ENCODE peak calls at places on chromosomes 5 and 9, in five cellular contexts. R is A549, T is sigmoid colon, A is Peyer's patch, L is esophagus squamous epithelium. Y is an unnamed sample.

GRCh38 chr9:110066929-110067716 is 140.8 kb downstream of the C9orf152 start:
- DNase-seq in R (no peak), T (no peak), A (no peak), L (no peak), Y (no peak)

GRCh38 chr9:98913044-98913443 is 30.7 kb upstream of the COL15A1 start:
- DNase-seq in R (no peak), T (no peak), A (no peak), L (no peak), Y (peak; percentile 61)

GRCh38 chr5:177456591-177456964 is 10.0 kb downstream of the PRR7 start:
- DNase-seq in R (no peak), T (no peak), A (no peak), L (no peak), Y (no peak)

GRCh38 chr9:81069038-81069795 is 620.1 kb downstream of the TLE1 start:
- DNase-seq in R (no peak), T (no peak), A (no peak), L (no peak), Y (no peak)

GRCh38 chr9:81035171-81035570 is 654.2 kb downstream of the TLE1 start:
- DNase-seq in R (no peak), T (no peak), A (no peak), L (no peak), Y (no peak)

GRCh38 chr5:52963636-52964035 is 25.5 kb upstream of the ITGA2 start:
- DNase-seq in R (no peak), T (no peak), A (no peak), L (no peak), Y (no peak)

GRCh38 chr5:103232393-103232999 is 26.1 kb upstream of the MACIR start:
- DNase-seq in R (peak; percentile 18), T (no peak), A (no peak), L (no peak), Y (no peak)

GRCh38 chr5:143205386-143205785 is 198.1 kb downstream of the NR3C1 start:
- DNase-seq in R (no peak), T (no peak), A (no peak), L (no peak), Y (no peak)

GRCh38 chr9:130167927-130168326 is 4.3 kb upstream of the NCS1 start:
- DNase-seq in R (no peak), T (no peak), A (no peak), L (no peak), Y (no peak)

GRCh38 chr9:93326056-93326455 is 125.4 kb upstream of the FAM120A start:
- DNase-seq in R (no peak), T (no peak), A (no peak), L (no peak), Y (no peak)

GRCh38 chr9:3912260-3912659 is 386.5 kb upstream of the RFX3 start:
- DNase-seq in R (no peak), T (no peak), A (no peak), L (no peak), Y (no peak)

GRCh38 chr5:64680289-64680688 is 10.0 kb upstream of the SHISAL2B start:
- DNase-seq in R (no peak), T (no peak), A (no peak), L (no peak), Y (no peak)

GRCh38 chr9:100549048-100549447 is 28.8 kb upstream of the CAVIN4 start:
- DNase-seq in R (no peak), T (no peak), A (no peak), L (no peak), Y (no peak)

GRCh38 chr5:61460471-61460870 is 128.4 kb downstream of the ZSWIM6 start:
- DNase-seq in R (no peak), T (no peak), A (no peak), L (no peak), Y (no peak)

GRCh38 chr9:71692337-71692736 is 76.0 kb downstream of the CEMIP2 start:
- DNase-seq in R (no peak), T (no peak), A (no peak), L (no peak), Y (peak; percentile 55)

GRCh38 chr9:135282001-135282731 is 194.7 kb downstream of the OLFM1 start:
- DNase-seq in R (peak; percentile 26), T (peak; percentile 76), A (no peak), L (no peak), Y (peak; percentile 93)

GRCh38 chr5:177027665-177028064 is 5.2 kb downstream of the ZNF346 start:
- DNase-seq in R (no peak), T (no peak), A (no peak), L (no peak), Y (no peak)

GRCh38 chr9:132537352-132537751 is 45.1 kb upstream of the BARHL1 start:
- DNase-seq in R (no peak), T (no peak), A (no peak), L (no peak), Y (no peak)

GRCh38 chr5:1445313-1445894 is at the start of gene SLC6A3:
- DNase-seq in R (no peak), T (no peak), A (no peak), L (no peak), Y (no peak)

GRCh38 chr5:140926211-140926902 is at the start of gene PCDHAC1:
- DNase-seq in R (peak; percentile 76), T (peak; percentile 85), A (peak; percentile 18), L (no peak), Y (peak; percentile 93)

GRCh38 chr5:171601266-171601881 is 181.9 kb downstream of the FGF18 start:
- DNase-seq in R (no peak), T (no peak), A (no peak), L (no peak), Y (no peak)

GRCh38 chr5:67059747-67060490 is 136.7 kb downstream of the CD180 start:
- DNase-seq in R (no peak), T (no peak), A (no peak), L (no peak), Y (no peak)

GRCh38 chr5:140202078-140202477 is 27.1 kb downstream of the CYSTM1 start:
- DNase-seq in R (no peak), T (no peak), A (no peak), L (no peak), Y (no peak)

DNA sequence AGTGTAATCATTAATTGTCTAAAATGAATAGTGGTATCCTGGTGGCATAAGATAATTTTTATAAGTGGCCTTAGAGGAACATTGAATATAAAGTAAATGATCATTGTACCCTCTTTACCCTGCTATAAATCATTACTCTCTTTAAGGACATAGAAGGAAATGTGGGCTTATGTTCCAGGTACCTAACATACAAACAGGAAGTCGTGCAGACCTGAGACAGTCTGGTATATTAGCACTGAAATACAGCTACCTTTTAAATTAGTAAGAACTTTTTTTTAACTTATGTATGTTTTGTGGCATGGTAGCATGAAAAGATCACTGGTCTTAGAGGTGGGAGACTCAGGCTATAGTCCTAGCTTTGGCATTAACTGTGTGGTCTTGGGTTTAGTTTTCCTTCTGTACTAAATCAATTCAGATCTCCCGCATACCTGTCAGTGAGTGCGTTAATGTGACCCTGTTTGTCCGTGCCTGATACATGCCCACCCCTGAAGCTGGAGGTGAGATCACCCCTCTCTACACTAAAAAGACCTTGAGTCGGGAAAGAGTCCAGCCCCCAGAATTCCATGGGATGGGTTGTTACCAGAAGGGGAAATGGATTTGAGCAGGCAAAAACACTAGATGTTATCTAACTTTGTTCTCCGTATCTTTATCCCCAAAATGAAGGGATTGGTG is 59.4 kb upstream of the ERBIN start:
- DNase-seq in R (no peak), T (no peak), A (no peak), L (no peak), Y (no peak)
- TF ChIP-seq CTCF in R (no peak), T (no peak), A (no peak), L (no peak), Y (no peak)

DNA sequence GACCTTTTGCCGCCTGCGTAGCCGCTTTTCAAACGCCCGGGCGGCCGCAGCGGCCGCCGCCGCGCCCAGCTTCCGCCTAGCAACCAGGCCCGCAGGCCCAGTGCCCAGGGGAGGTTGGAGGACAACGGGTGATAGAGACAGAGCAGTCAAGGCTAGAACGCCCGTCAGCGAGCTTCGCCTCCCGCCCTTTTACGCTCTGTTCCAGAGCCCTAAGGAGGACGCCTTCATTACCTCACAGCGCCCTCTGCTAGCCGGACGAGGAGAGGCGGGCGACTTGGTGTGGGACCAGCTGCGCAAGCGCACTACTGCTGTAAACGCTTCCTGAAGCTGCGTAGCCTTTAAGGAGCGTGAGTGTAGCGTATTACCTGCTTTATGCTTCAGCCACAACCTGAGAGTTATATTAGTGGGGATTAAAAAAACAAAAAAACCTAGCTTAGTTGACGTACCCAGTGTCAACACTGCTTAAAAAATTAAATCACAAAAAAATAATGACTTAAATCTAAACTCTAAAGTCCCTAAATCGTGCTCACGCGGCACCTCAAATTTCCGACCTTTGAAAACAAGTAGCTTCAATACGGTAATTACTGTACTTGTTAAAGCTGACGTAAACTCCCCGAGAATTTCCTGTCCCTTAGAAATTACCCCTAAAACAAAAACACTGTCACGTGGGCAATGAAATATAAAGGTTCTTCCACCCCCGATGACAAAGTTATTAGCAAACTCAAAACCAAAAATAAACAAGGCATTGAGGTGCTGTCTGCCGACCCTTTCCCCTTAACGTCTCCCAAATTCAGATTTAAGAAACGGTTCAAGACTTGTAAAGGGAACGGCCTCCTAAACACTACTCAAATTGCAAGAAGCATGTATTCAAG is at the start of gene CEP120:
- DNase-seq in R (peak; percentile 98), T (peak; percentile 99), A (peak; percentile 97), L (peak; percentile 93), Y (peak; percentile 98)
- TF ChIP-seq POLR2A in R (peak; percentile 80), T (peak; percentile 77), A (peak; percentile 90), L (peak; percentile 70), Y (no peak)

DNA sequence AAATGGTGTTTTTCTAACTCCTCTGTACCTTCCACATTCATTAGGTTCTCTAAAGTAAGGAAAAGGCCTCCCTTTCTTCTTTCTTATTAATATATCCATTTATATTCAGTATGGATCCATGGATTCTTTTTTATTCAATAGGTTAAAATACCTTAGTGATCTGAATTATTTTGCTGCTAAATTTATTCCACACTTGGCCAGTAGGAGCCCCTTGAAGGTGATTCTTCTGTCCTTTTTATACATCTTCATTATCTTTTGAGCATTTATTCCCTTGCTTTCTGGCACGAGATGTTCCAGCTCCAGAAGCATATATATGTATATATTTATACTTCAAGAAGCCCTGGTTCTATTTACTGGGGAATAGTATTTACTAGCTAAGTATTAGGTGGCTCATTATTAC is 311.8 kb upstream of the SGCD start:
- DNase-seq in R (no peak), T (no peak), A (no peak), L (no peak), Y (no peak)
- TF ChIP-seq CTCF in R (no peak), T (no peak), A (no peak), L (no peak), Y (no peak)

GRCh38 chr9:27373851-27374250 is 76.9 kb upstream of the EQTN start:
- DNase-seq in R (no peak), T (no peak), A (no peak), L (no peak), Y (no peak)

GRCh38 chr9:27367922-27368316 is 71.0 kb upstream of the EQTN start:
- DNase-seq in R (no peak), T (no peak), A (no peak), L (no peak), Y (no peak)

GRCh38 chr9:27368317-27368985 is 71.5 kb upstream of the EQTN start:
- DNase-seq in R (no peak), T (no peak), A (no peak), L (no peak), Y (no peak)

GRCh38 chr9:27369591-27369990 is 72.6 kb upstream of the EQTN start:
- DNase-seq in R (no peak), T (no peak), A (peak; percentile 46), L (no peak), Y (no peak)

GRCh38 chr9:27371382-27371781 is 74.4 kb upstream of the EQTN start:
- DNase-seq in R (peak; percentile 41), T (no peak), A (no peak), L (no peak), Y (no peak)
- TF ChIP-seq POLR2A in R (no peak), T (no peak), A (no peak), L (no peak), Y (no peak)

Y was measured in lower leg skin.